ENCODE peak calls at places on chromosomes 3 and 15, in four cellular contexts. One of them, this sample, is unnamed.

GRCh38 chr3:93989241-93989640 is 9.3 kb downstream of the ARL13B start:
- DNase-seq in NT2/D1: no peak
- DNase-seq in heart left ventricle: no peak
- DNase-seq in naive thymus-derived CD4-positive, alpha-beta T cell: no peak
- DNase-seq in this sample: no peak

GRCh38 chr15:65818927-65819562 is 27.0 kb upstream of the DENND4A start:
- DNase-seq in NT2/D1: no peak
- DNase-seq in heart left ventricle: no peak
- DNase-seq in naive thymus-derived CD4-positive, alpha-beta T cell: no peak
- DNase-seq in this sample: no peak

GRCh38 chr15:80325206-80325605 is 73.2 kb upstream of the CTXND1 start:
- DNase-seq in NT2/D1: no peak
- DNase-seq in heart left ventricle: no peak
- DNase-seq in naive thymus-derived CD4-positive, alpha-beta T cell: no peak
- DNase-seq in this sample: no peak

GRCh38 chr15:32028921-32029320 is 1.4 kb upstream of the CHRNA7 start:
- DNase-seq in NT2/D1: no peak
- DNase-seq in heart left ventricle: no peak
- DNase-seq in naive thymus-derived CD4-positive, alpha-beta T cell: no peak
- DNase-seq in this sample: no peak

GRCh38 chr15:66809664-66810063 is 107.6 kb downstream of the SMAD6 start:
- DNase-seq in NT2/D1: no peak
- DNase-seq in heart left ventricle: no peak
- DNase-seq in naive thymus-derived CD4-positive, alpha-beta T cell: no peak
- DNase-seq in this sample: no peak

GRCh38 chr15:34239151-34239761 is 14.4 kb downstream of the EMC4 start:
- DNase-seq in NT2/D1: no peak
- DNase-seq in heart left ventricle: no peak
- DNase-seq in naive thymus-derived CD4-positive, alpha-beta T cell: no peak
- DNase-seq in this sample: peak; percentile 66

GRCh38 chr15:67501836-67502461 is 19.0 kb upstream of the C15orf61 start:
- DNase-seq in NT2/D1: peak; percentile 8
- DNase-seq in heart left ventricle: no peak
- DNase-seq in naive thymus-derived CD4-positive, alpha-beta T cell: no peak
- DNase-seq in this sample: no peak

GRCh38 chr3:42247576-42248027 is 18.4 kb downstream of the CCK start:
- DNase-seq in NT2/D1: peak; percentile 60
- DNase-seq in heart left ventricle: no peak
- DNase-seq in naive thymus-derived CD4-positive, alpha-beta T cell: no peak
- DNase-seq in this sample: peak; percentile 20

GRCh38 chr15:29708519-29708918 is 113.7 kb downstream of the TJP1 start:
- DNase-seq in NT2/D1: no peak
- DNase-seq in heart left ventricle: no peak
- DNase-seq in naive thymus-derived CD4-positive, alpha-beta T cell: no peak
- DNase-seq in this sample: no peak
- H3K36me3 ChIP-seq in NT2/D1: peaks cover 77% of the 10 kb centered on the region
- H3K36me3 ChIP-seq in heart left ventricle: peaks cover 82% of the 10 kb centered on the region
- H3K36me3 ChIP-seq in naive thymus-derived CD4-positive, alpha-beta T cell: no peaks in the 10 kb centered on the region
- H3K36me3 ChIP-seq in this sample: peaks cover 72% of the 10 kb centered on the region

GRCh38 chr15:68559342-68560310 is 19.2 kb upstream of the CORO2B start:
- DNase-seq in NT2/D1: peak; percentile 89
- DNase-seq in heart left ventricle: peak; percentile 78
- DNase-seq in naive thymus-derived CD4-positive, alpha-beta T cell: peak; percentile 72
- DNase-seq in this sample: peak; percentile 87

GRCh38 chr15:68560501-68561113 is 18.2 kb upstream of the CORO2B start:
- DNase-seq in NT2/D1: no peak
- DNase-seq in heart left ventricle: no peak
- DNase-seq in naive thymus-derived CD4-positive, alpha-beta T cell: no peak
- DNase-seq in this sample: no peak

GRCh38 chr15:68557469-68558317 is 21.1 kb upstream of the CORO2B start:
- DNase-seq in NT2/D1: no peak
- DNase-seq in heart left ventricle: no peak
- DNase-seq in naive thymus-derived CD4-positive, alpha-beta T cell: no peak
- DNase-seq in this sample: no peak

GRCh38 chr15:68556139-68556990 is 22.4 kb upstream of the CORO2B start:
- DNase-seq in NT2/D1: no peak
- DNase-seq in heart left ventricle: no peak
- DNase-seq in naive thymus-derived CD4-positive, alpha-beta T cell: no peak
- DNase-seq in this sample: no peak

GRCh38 chr15:68558318-68559305 is 20.2 kb upstream of the CORO2B start:
- DNase-seq in NT2/D1: no peak
- DNase-seq in heart left ventricle: no peak
- DNase-seq in naive thymus-derived CD4-positive, alpha-beta T cell: no peak
- DNase-seq in this sample: no peak
- H3K4me3 ChIP-seq in NT2/D1: peak overlapping the region; percentile 46
- H3K4me3 ChIP-seq in heart left ventricle: peak overlapping the region; percentile 62
- H3K4me3 ChIP-seq in naive thymus-derived CD4-positive, alpha-beta T cell: no peak overlapping the region
- H3K4me3 ChIP-seq in this sample: no peak overlapping the region

GRCh38 chr15:56240390-56240789 is 3.3 kb downstream of the RFX7 start:
- DNase-seq in NT2/D1: no peak
- DNase-seq in heart left ventricle: no peak
- DNase-seq in naive thymus-derived CD4-positive, alpha-beta T cell: no peak
- DNase-seq in this sample: no peak
- H3K27me3 ChIP-seq in NT2/D1: no peaks in the 10 kb centered on the region
- H3K27me3 ChIP-seq in heart left ventricle: no peaks in the 10 kb centered on the region
- H3K27me3 ChIP-seq in naive thymus-derived CD4-positive, alpha-beta T cell: no peaks in the 10 kb centered on the region
- H3K27me3 ChIP-seq in this sample: no peaks in the 10 kb centered on the region

GRCh38 chr3:87025636-87026035 is 34.7 kb upstream of the VGLL3 start:
- DNase-seq in NT2/D1: no peak
- DNase-seq in heart left ventricle: no peak
- DNase-seq in naive thymus-derived CD4-positive, alpha-beta T cell: no peak
- DNase-seq in this sample: no peak

DNA sequence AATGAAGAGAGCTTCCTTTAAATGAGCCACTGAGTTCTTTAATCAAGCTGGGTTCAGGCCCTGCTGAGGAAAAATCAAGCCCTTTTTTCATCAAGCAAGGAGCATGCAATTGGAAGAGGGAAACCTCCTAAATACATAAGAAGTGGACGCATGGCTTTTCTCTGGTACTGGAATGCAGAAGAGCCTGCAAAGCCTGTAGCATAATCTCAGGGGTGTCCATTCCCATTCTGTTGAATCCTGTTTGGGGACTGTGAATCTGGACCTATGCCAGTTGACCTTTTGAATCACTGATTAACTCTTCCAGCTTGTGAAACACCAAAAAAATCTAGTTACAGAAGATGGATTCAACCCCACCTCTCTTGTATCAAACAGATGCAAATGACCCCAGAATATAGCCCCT is 35.3 kb upstream of the VGLL3 start:
- DNase-seq in NT2/D1: no peak
- DNase-seq in heart left ventricle: no peak
- DNase-seq in naive thymus-derived CD4-positive, alpha-beta T cell: no peak
- DNase-seq in this sample: no peak
- H3K36me3 ChIP-seq in NT2/D1: no peaks in the 10 kb centered on the region
- H3K36me3 ChIP-seq in heart left ventricle: no peaks in the 10 kb centered on the region
- H3K36me3 ChIP-seq in naive thymus-derived CD4-positive, alpha-beta T cell: no peaks in the 10 kb centered on the region
- H3K36me3 ChIP-seq in this sample: no peaks in the 10 kb centered on the region

DNA sequence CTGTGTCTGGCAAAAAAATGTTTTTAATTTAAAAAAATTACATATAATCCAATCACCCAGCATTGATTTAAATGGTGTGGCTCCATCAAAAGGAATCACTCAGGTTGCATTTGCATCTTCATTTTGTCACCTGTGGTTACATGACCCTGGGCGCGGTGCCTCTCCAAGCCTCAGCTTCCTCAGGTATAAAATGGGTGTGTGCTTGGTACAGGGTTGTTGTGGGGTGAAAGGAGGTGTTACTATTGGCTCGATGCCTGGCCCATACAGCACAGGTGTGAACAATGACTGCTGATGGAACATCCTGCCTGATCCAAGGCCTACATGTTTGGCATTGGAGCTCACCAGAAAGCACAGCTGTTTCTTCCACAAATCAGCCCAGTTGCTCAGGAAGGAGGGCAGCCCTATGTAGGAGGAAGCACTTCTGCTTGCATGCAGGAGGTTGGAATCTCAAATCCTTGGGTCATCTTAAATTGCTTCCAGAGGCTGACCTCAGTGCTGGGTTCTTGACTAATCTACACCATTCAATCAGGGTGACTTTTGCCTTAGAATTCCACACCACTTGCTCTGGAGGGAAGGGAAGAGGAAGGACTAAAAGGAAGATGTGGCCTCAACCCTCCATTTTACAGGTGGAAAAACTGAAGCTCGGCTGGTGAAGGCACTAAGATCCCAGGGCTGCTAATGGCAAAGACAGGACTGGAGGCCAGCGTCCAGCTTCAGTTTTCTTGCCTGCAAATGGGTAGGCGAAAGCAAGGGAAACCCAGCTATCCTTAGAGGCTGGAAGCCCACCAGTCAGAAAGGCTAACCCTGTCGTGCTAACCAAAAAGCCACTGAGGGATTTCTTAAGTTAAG is 31.7 kb downstream of the BHLHE40 start:
- DNase-seq in NT2/D1: no peak
- DNase-seq in heart left ventricle: no peak
- DNase-seq in naive thymus-derived CD4-positive, alpha-beta T cell: no peak
- DNase-seq in this sample: no peak
- H3K4me3 ChIP-seq in NT2/D1: no peak overlapping the region
- H3K4me3 ChIP-seq in heart left ventricle: no peak overlapping the region
- H3K4me3 ChIP-seq in naive thymus-derived CD4-positive, alpha-beta T cell: no peak overlapping the region
- H3K4me3 ChIP-seq in this sample: no peak overlapping the region

GRCh38 chr15:51503003-51503402 is 119.6 kb downstream of the DMXL2 start:
- DNase-seq in NT2/D1: no peak
- DNase-seq in heart left ventricle: no peak
- DNase-seq in naive thymus-derived CD4-positive, alpha-beta T cell: no peak
- DNase-seq in this sample: no peak

GRCh38 chr15:51499379-51499976 is 123.1 kb downstream of the DMXL2 start:
- DNase-seq in NT2/D1: peak; percentile 11
- DNase-seq in heart left ventricle: no peak
- DNase-seq in naive thymus-derived CD4-positive, alpha-beta T cell: no peak
- DNase-seq in this sample: no peak

GRCh38 chr15:51505251-51505650 is 117.3 kb downstream of the DMXL2 start:
- DNase-seq in NT2/D1: no peak
- DNase-seq in heart left ventricle: no peak
- DNase-seq in naive thymus-derived CD4-positive, alpha-beta T cell: no peak
- DNase-seq in this sample: no peak
- H3K27me3 ChIP-seq in NT2/D1: no peaks in the 10 kb centered on the region
- H3K27me3 ChIP-seq in heart left ventricle: no peaks in the 10 kb centered on the region
- H3K27me3 ChIP-seq in naive thymus-derived CD4-positive, alpha-beta T cell: no peaks in the 10 kb centered on the region
- H3K27me3 ChIP-seq in this sample: no peaks in the 10 kb centered on the region

GRCh38 chr15:50298340-50298739 is 32.8 kb upstream of the HDC start:
- DNase-seq in NT2/D1: no peak
- DNase-seq in heart left ventricle: no peak
- DNase-seq in naive thymus-derived CD4-positive, alpha-beta T cell: no peak
- DNase-seq in this sample: no peak
- H3K36me3 ChIP-seq in NT2/D1: peaks cover 42% of the 10 kb centered on the region
- H3K36me3 ChIP-seq in heart left ventricle: peaks cover 62% of the 10 kb centered on the region
- H3K36me3 ChIP-seq in naive thymus-derived CD4-positive, alpha-beta T cell: peaks cover 45% of the 10 kb centered on the region
- H3K36me3 ChIP-seq in this sample: peaks cover 10% of the 10 kb centered on the region

DNA sequence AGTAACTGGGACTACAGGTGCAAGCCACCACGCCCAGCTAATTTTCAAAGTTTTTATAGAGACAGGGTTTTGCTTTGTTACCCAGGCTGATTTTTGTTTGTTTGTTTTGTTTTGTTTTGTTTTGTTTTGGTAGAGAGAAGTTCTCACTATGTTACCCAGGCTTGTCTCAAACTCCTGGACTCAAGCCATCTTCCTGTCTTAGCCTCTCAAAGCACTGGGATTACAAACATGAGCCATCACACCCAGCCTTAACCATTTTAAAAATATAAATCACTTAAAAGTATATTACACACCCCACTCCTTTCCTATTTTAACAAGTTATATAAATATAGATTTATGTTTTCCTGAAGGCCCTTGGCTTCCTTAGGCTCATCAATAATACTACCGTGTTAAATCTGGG is 6.5 kb upstream of the DYNC1LI1 start:
- DNase-seq in NT2/D1: no peak
- DNase-seq in heart left ventricle: no peak
- DNase-seq in naive thymus-derived CD4-positive, alpha-beta T cell: no peak
- DNase-seq in this sample: no peak
- H3K4me3 ChIP-seq in NT2/D1: no peak overlapping the region
- H3K4me3 ChIP-seq in heart left ventricle: peak overlapping the region; percentile 24
- H3K4me3 ChIP-seq in naive thymus-derived CD4-positive, alpha-beta T cell: no peak overlapping the region
- H3K4me3 ChIP-seq in this sample: peak overlapping the region; percentile 23

DNA sequence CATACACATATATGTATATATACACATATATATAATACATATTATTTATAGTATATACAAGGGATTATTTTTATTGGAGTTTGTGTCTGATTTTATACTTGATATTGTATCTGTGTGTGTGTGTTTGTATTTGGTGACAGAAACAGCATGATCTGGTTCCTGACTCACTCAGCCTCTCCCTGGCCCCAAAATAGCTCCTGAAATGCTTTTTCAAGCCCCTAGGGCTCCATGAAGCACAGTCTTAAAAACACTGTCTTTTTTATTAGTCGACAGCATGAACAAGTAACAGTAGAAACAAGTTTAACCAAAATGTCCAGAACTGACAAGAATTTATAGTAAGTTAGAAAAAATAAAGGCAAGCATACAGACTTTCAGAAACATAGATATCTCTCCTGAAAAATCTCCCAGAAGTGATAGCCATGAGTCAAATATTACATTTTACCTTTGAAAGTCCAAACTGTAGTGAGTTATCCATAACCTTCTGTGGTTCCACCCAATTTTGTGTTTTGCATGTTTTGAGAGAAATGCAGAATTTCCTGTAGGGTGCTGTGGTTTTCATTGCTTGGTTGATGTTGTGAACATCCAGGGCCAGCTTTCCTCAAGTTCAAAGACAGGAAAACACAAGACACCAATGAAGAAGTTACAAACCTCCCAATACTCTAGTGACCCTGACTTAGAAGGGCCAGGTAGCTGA is 98.5 kb upstream of the CCDC80 start:
- DNase-seq in NT2/D1: no peak
- DNase-seq in heart left ventricle: no peak
- DNase-seq in naive thymus-derived CD4-positive, alpha-beta T cell: no peak
- DNase-seq in this sample: no peak
- H3K27me3 ChIP-seq in NT2/D1: no peaks in the 10 kb centered on the region
- H3K27me3 ChIP-seq in heart left ventricle: no peaks in the 10 kb centered on the region
- H3K27me3 ChIP-seq in naive thymus-derived CD4-positive, alpha-beta T cell: no peaks in the 10 kb centered on the region
- H3K27me3 ChIP-seq in this sample: no peaks in the 10 kb centered on the region

GRCh38 chr15:25435474-25436243 is 3.2 kb downstream of the UBE3A start:
- DNase-seq in NT2/D1: no peak
- DNase-seq in heart left ventricle: no peak
- DNase-seq in naive thymus-derived CD4-positive, alpha-beta T cell: no peak
- DNase-seq in this sample: no peak
- H3K36me3 ChIP-seq in NT2/D1: no peaks in the 10 kb centered on the region
- H3K36me3 ChIP-seq in heart left ventricle: no peaks in the 10 kb centered on the region
- H3K36me3 ChIP-seq in naive thymus-derived CD4-positive, alpha-beta T cell: peaks cover 8% of the 10 kb centered on the region
- H3K36me3 ChIP-seq in this sample: peaks cover 34% of the 10 kb centered on the region

This sample was measured in MG63.